ENCODE peak calls at places on chromosomes 5 and 9, in six cellular contexts. I is IMR-90, T is neuronal stem cell, R is H9, L is mesenchymal stem cell, W is trophoblast cell. E is an unnamed sample.
A peak's percentile ranks its signal among the peaks of the same experiment; 100 is the strongest.

GRCh38 chr5:66967102-66967501 is 229.5 kb downstream of the CD180 start:
- DNase-seq in I (peak; percentile 86), T (no peak), R (no peak), L (peak; percentile 81), W (no peak), E (no peak)

GRCh38 chr9:89853161-89853560 is 248.3 kb downstream of the GADD45G start:
- DNase-seq in I (no peak), T (no peak), R (no peak), L (no peak), W (no peak), E (no peak)

GRCh38 chr5:147956064-147956841 is 49.9 kb upstream of the C5orf46 start:
- DNase-seq in I (no peak), T (no peak), R (no peak), L (no peak), W (no peak), E (no peak)

GRCh38 chr9:83432104-83432627 is 106.0 kb downstream of the FRMD3 start:
- DNase-seq in I (no peak), T (peak; percentile 18), R (peak; percentile 65), L (no peak), W (no peak), E (peak; percentile 48)

GRCh38 chr9:99074902-99075245 is 30.0 kb upstream of the TGFBR1 start:
- DNase-seq in I (no peak), T (no peak), R (no peak), L (no peak), W (no peak), E (no peak)

GRCh38 chr9:18238752-18239151 is 235.2 kb upstream of the ADAMTSL1 start:
- DNase-seq in I (peak; percentile 56), T (no peak), R (no peak), L (no peak), W (no peak), E (no peak)

GRCh38 chr9:18746631-18747030 is 272.7 kb downstream of the ADAMTSL1 start:
- DNase-seq in I (no peak), T (peak; percentile 18), R (no peak), L (no peak), W (no peak), E (no peak)

GRCh38 chr9:136839229-136840139 is 2.8 kb upstream of the AJM1 start:
- DNase-seq in I (no peak), T (no peak), R (no peak), L (no peak), W (no peak), E (no peak)

GRCh38 chr5:84688566-84688965 is 303.9 kb upstream of the EDIL3 start:
- DNase-seq in I (peak; percentile 72), T (no peak), R (no peak), L (peak; percentile 80), W (no peak), E (no peak)

GRCh38 chr9:5578018-5578697 is 50.7 kb upstream of the RIC1 start:
- DNase-seq in I (peak; percentile 25), T (no peak), R (no peak), L (no peak), W (no peak), E (no peak)

GRCh38 chr5:1550287-1551076 is 26.7 kb upstream of the LPCAT1 start:
- DNase-seq in I (no peak), T (no peak), R (no peak), L (no peak), W (no peak), E (peak; percentile 28)

GRCh38 chr5:149988126-149988525 is 12.3 kb downstream of the TIGD6 start:
- DNase-seq in I (no peak), T (no peak), R (no peak), L (peak; percentile 25), W (peak; percentile 30), E (no peak)

GRCh38 chr9:121700165-121700830 is 48.9 kb downstream of the DAB2IP start:
- DNase-seq in I (peak; percentile 48), T (peak; percentile 12), R (peak; percentile 71), L (peak; percentile 37), W (no peak), E (peak; percentile 77)

GRCh38 chr9:78021692-78022091 is 9.9 kb downstream of the GNAQ start:
- DNase-seq in I (no peak), T (no peak), R (no peak), L (no peak), W (no peak), E (no peak)

GRCh38 chr9:95718263-95718662 is 157.2 kb upstream of the ERCC6L2 start:
- DNase-seq in I (no peak), T (no peak), R (no peak), L (no peak), W (no peak), E (no peak)

GRCh38 chr5:6340100-6340499 is 38.2 kb downstream of the MED10 start:
- DNase-seq in I (no peak), T (no peak), R (no peak), L (no peak), W (no peak), E (no peak)

GRCh38 chr9:94768766-94769165 is 42.3 kb downstream of the AOPEP start:
- DNase-seq in I (peak; percentile 53), T (no peak), R (no peak), L (peak; percentile 31), W (no peak), E (no peak)

GRCh38 chr5:115428676-115429075 is 115.9 kb downstream of the FEM1C start:
- DNase-seq in I (no peak), T (no peak), R (no peak), L (no peak), W (no peak), E (no peak)

GRCh38 chr5:73694089-73694488 is 68.1 kb downstream of the ARHGEF28 start:
- DNase-seq in I (no peak), T (no peak), R (no peak), L (no peak), W (no peak), E (no peak)

GRCh38 chr5:125550237-125550636 is 803.8 kb upstream of the ZNF608 start:
- DNase-seq in I (peak; percentile 74), T (no peak), R (no peak), L (peak; percentile 51), W (no peak), E (no peak)

GRCh38 chr9:96217756-96218693 is 84.0 kb downstream of the HSD17B3 start:
- DNase-seq in I (peak; percentile 30), T (peak; percentile 81), R (peak; percentile 83), L (peak; percentile 74), W (peak; percentile 46), E (no peak)

GRCh38 chr9:136545966-136546696 is at the start of gene NOTCH1:
- DNase-seq in I (peak; percentile 87), T (peak; percentile 90), R (peak; percentile 86), L (peak; percentile 95), W (peak; percentile 63), E (no peak)

GRCh38 chr5:135811007-135811406 is 23.5 kb upstream of the SLC25A48 start:
- DNase-seq in I (no peak), T (no peak), R (no peak), L (no peak), W (no peak), E (no peak)

GRCh38 chr5:133602829-133603380 is 9.4 kb downstream of the FSTL4 start:
- DNase-seq in I (no peak), T (no peak), R (no peak), L (no peak), W (no peak), E (no peak)

GRCh38 chr5:133605323-133605722 is 7.0 kb downstream of the FSTL4 start:
- DNase-seq in I (no peak), T (no peak), R (no peak), L (no peak), W (no peak), E (no peak)

GRCh38 chr5:133607451-133607850 is 4.9 kb downstream of the FSTL4 start:
- DNase-seq in I (no peak), T (no peak), R (no peak), L (no peak), W (no peak), E (no peak)

GRCh38 chr5:133606835-133607234 is 5.5 kb downstream of the FSTL4 start:
- DNase-seq in I (no peak), T (no peak), R (no peak), L (no peak), W (no peak), E (no peak)

DNA sequence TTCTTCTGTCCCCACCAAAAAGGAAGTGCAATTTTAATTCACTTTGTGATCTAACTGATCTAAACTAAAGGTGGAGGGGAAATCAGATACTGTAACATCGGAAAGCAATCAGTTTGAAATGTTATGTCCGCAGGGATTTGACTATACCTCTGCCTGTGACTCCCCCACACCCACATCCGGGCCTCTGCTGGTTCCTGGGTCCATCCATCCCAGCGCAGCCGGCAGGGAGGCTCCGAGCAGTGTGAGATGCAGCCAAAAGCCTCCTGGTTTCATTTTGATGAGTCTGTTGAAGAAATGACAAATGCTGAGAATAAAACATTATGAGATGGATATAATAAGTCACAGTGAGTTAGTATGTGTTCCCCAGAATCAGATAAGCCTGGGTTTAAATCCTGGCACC is 8.6 kb downstream of the FSTL4 start:
- DNase-seq in I (no peak), T (no peak), R (no peak), L (no peak), W (no peak), E (peak; percentile 40)
- H4K91ac ChIP-seq in I (no peak overlapping the region), T (no peak overlapping the region), R (no peak overlapping the region), L (no peak overlapping the region), W (no peak overlapping the region), E (no peak overlapping the region)

GRCh38 chr5:112974901-112975300 is 1.7 kb upstream of the DCP2 start:
- DNase-seq in I (no peak), T (no peak), R (no peak), L (no peak), W (no peak), E (no peak)

GRCh38 chr5:112977440-112977861 is 853 bp downstream of the DCP2 start:
- DNase-seq in I (no peak), T (no peak), R (no peak), L (peak; percentile 25), W (no peak), E (no peak)

GRCh38 chr5:112978836-112979235 is 2.2 kb downstream of the DCP2 start:
- DNase-seq in I (no peak), T (no peak), R (no peak), L (no peak), W (no peak), E (no peak)

GRCh38 chr5:112975721-112976431 is 722 bp upstream of the DCP2 start:
- DNase-seq in I (no peak), T (no peak), R (no peak), L (no peak), W (no peak), E (no peak)

GRCh38 chr5:112976432-112977309 is at the start of gene DCP2:
- DNase-seq in I (peak; percentile 100), T (peak; percentile 97), R (peak; percentile 98), L (peak; percentile 100), W (peak; percentile 97), E (peak; percentile 94)
- H2AK5ac ChIP-seq in I (peak within 1 kb of the TSS; percentile 68), T (peak within 1 kb of the TSS; percentile 90), R (no peak within 1 kb of the TSS), L (peak within 1 kb of the TSS; percentile 52), W (peak within 1 kb of the TSS; percentile 24), E (peak within 1 kb of the TSS; percentile 3)

DNA sequence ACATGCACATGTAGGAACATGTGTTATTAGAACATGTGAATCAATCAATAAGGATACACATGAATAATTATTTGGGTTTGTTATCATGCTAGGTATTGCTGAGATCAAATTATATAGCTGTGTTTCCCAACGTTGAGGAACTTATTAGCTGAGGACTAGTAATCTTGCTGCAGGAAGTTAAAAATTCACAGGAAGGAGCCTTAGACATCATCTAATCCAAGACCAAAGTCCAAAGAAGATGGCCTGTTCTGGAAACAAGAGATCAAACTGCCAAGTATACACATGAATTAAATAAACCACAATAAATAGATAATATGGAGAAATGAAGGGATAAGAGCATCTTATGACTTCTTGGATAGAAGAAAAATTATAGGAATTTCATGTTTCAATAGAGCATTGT is 19.9 kb downstream of the POU5F2 start:
- DNase-seq in I (no peak), T (no peak), R (no peak), L (no peak), W (no peak), E (no peak)
- H4K91ac ChIP-seq in I (no peak overlapping the region), T (no peak overlapping the region), R (no peak overlapping the region), L (no peak overlapping the region), W (no peak overlapping the region), E (no peak overlapping the region)

GRCh38 chr9:68896495-68896894 is 117.4 kb downstream of the PRKACG start:
- DNase-seq in I (no peak), T (no peak), R (no peak), L (no peak), W (no peak), E (no peak)
- H2AK5ac ChIP-seq in I (no peak overlapping the region), T (no peak overlapping the region), R (no peak overlapping the region), L (no peak overlapping the region), W (no peak overlapping the region), E (no peak overlapping the region)